ENCODE peak calls at places on chromosome 20, in nine cellular contexts. T is WERI-Rb-1; U is tibial nerve; X is cardiac muscle cell; O is CD8-positive, alpha-beta T cell; Z is psoas muscle; K is stomach; M is coronary artery; W is PC-3. S is an unnamed sample.

GRCh38 chr20:17914957-17915356 is 53.6 kb downstream of the SNX5 start:
- DNase-seq in U (no peak), T (no peak), M (peak; percentile 63), X (no peak), O (no peak), Z (no peak), W (no peak), K (no peak), S (no peak)

GRCh38 chr20:39985276-39985675 is 703.8 kb downstream of the MAFB start:
- DNase-seq in K (no peak), W (no peak), X (no peak), O (no peak), U (no peak), Z (no peak), M (no peak), T (no peak), S (no peak)

GRCh38 chr20:50569864-50570836 is 60.0 kb downstream of the PTPN1 start:
- DNase-seq in W (peak; percentile 40), U (no peak), T (peak; percentile 24), Z (no peak), X (peak; percentile 51), K (no peak), O (no peak), M (peak; percentile 61), S (no peak)

GRCh38 chr20:40583195-40583594 is 105.8 kb downstream of the MAFB start:
- DNase-seq in M (no peak), Z (no peak), W (no peak), O (no peak), T (no peak), X (no peak), K (no peak), U (no peak), S (no peak)

GRCh38 chr20:60105404-60105803 is 147.2 kb downstream of the CDH26 start:
- DNase-seq in W (no peak), K (no peak), O (no peak), T (no peak), Z (no peak), U (no peak), X (no peak), M (no peak), S (no peak)

GRCh38 chr20:41005361-41005729 is 23.3 kb upstream of the TOP1 start:
- DNase-seq in W (peak; percentile 99), M (no peak), T (no peak), X (peak; percentile 99), U (peak; percentile 77), K (peak; percentile 94), O (no peak), Z (peak; percentile 92), S (peak; percentile 96)

GRCh38 chr20:59138114-59138602 is 25.5 kb upstream of the ZNF831 start:
- DNase-seq in O (no peak), Z (no peak), K (no peak), W (no peak), U (no peak), X (no peak), M (no peak), T (no peak), S (no peak)

GRCh38 chr20:40359127-40359892 is 329.7 kb downstream of the MAFB start:
- DNase-seq in T (no peak), U (no peak), X (no peak), M (no peak), Z (no peak), K (no peak), O (no peak), W (no peak), S (no peak)

GRCh38 chr20:18279231-18279630 is 9.1 kb upstream of the ZNF133 start:
- DNase-seq in U (no peak), W (peak; percentile 35), T (no peak), Z (no peak), O (no peak), X (no peak), M (no peak), K (no peak), S (no peak)

GRCh38 chr20:8248051-8248450 is 116.0 kb downstream of the PLCB1 start:
- DNase-seq in T (no peak), K (no peak), M (no peak), X (no peak), O (no peak), Z (no peak), W (no peak), U (no peak), S (no peak)

GRCh38 chr20:59576216-59576953 is 28.0 kb upstream of the PHACTR3 start:
- DNase-seq in U (no peak), O (no peak), Z (no peak), T (no peak), X (no peak), M (no peak), W (no peak), K (no peak), S (no peak)

GRCh38 chr20:25017257-25017803 is 24.8 kb upstream of the APMAP start:
- DNase-seq in K (peak; percentile 98), M (no peak), U (no peak), O (no peak), Z (no peak), W (peak; percentile 82), T (no peak), X (no peak), S (peak; percentile 64)

GRCh38 chr20:3889489-3890409 is 562 bp downstream of the PANK2 start:
- DNase-seq in X (no peak), M (peak; percentile 78), U (peak; percentile 23), W (peak; percentile 27), O (peak; percentile 40), K (peak; percentile 40), Z (peak; percentile 76), T (peak; percentile 59), S (peak; percentile 31)

GRCh38 chr20:3072530-3073250 is 1.3 kb downstream of the OXT start:
- DNase-seq in Z (no peak), W (no peak), O (no peak), K (no peak), U (no peak), X (no peak), M (no peak), T (no peak), S (no peak)

GRCh38 chr20:54017846-54018245 is 52.5 kb downstream of the BCAS1 start:
- DNase-seq in K (no peak), U (no peak), Z (no peak), T (no peak), W (no peak), O (no peak), X (no peak), M (no peak), S (no peak)

GRCh38 chr20:54013397-54013941 is 56.9 kb downstream of the BCAS1 start:
- DNase-seq in K (no peak), U (no peak), W (no peak), T (no peak), X (no peak), M (no peak), Z (no peak), O (no peak), S (no peak)

GRCh38 chr20:54015496-54015895 is 54.9 kb downstream of the BCAS1 start:
- DNase-seq in U (no peak), T (no peak), M (no peak), X (no peak), K (no peak), W (no peak), O (no peak), Z (no peak), S (no peak)

GRCh38 chr20:54011352-54011751 is 59.0 kb downstream of the BCAS1 start:
- DNase-seq in T (no peak), W (no peak), Z (no peak), U (no peak), K (no peak), X (no peak), M (no peak), O (no peak), S (no peak)

GRCh38 chr20:54014301-54014914 is 56.0 kb downstream of the BCAS1 start:
- DNase-seq in X (no peak), W (no peak), T (no peak), U (no peak), O (no peak), K (no peak), M (no peak), Z (no peak), S (no peak)
- H3K27ac ChIP-seq in X (no peak overlapping the region), W (no peak overlapping the region), T (no peak overlapping the region), U (no peak overlapping the region), O (no peak overlapping the region), K (no peak overlapping the region), M (no peak overlapping the region), Z (no peak overlapping the region), S (no peak overlapping the region)

GRCh38 chr20:15643713-15644112 is 929.5 kb downstream of the KIF16B start:
- DNase-seq in W (peak; percentile 51), T (no peak), K (no peak), X (no peak), Z (no peak), O (no peak), U (no peak), M (no peak), S (peak; percentile 18)
- TF ChIP-seq CTCF in W (peak; percentile 80), T (no peak), K (no peak), X (no peak), Z (peak; percentile 13), O (no peak), U (no peak), M (no peak), S (peak; percentile 20)

DNA sequence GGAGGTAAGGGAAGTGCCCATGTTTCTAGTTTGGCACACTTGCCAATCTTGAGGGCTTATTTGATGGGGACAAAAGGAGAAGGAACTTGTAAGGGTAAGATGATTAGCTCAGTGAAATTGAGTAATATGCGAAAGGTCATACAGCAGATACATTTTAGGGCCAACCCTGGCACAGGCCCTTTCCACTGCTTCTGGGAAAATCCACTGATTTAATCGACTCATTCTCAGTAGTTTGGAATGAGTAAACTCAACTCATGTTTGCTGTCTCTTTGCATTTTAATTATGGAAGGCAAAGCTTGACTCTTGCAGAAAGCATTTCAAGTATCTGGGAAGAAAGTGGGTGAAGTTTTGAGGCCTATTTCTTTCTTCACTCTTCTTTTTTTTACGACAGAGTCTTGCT is 20.0 kb downstream of the PHF20 start:
- DNase-seq in M (no peak), Z (no peak), W (peak; percentile 70), K (no peak), O (no peak), X (peak; percentile 37), U (no peak), T (no peak), S (no peak)
- H3K27ac ChIP-seq in M (peak overlapping the region; percentile 53), Z (peak overlapping the region; percentile 36), W (peak overlapping the region; percentile 46), K (peak overlapping the region; percentile 36), O (no peak overlapping the region), X (no peak overlapping the region), U (peak overlapping the region; percentile 65), T (no peak overlapping the region), S (peak overlapping the region; percentile 29)

GRCh38 chr20:63282946-63283345 is 10.0 kb upstream of the COL20A1 start:
- DNase-seq in K (no peak), X (no peak), O (no peak), T (no peak), M (no peak), W (no peak), U (no peak), Z (no peak), S (no peak)

GRCh38 chr20:63280371-63280770 is 7.8 kb downstream of the ARFGAP1 start:
- DNase-seq in M (no peak), Z (no peak), O (no peak), T (no peak), U (no peak), K (no peak), X (no peak), W (no peak), S (no peak)

GRCh38 chr20:63279931-63280330 is 7.3 kb downstream of the ARFGAP1 start:
- DNase-seq in X (no peak), T (no peak), K (no peak), U (no peak), M (no peak), W (no peak), Z (no peak), O (no peak), S (no peak)

GRCh38 chr20:63281741-63282665 is 9.4 kb downstream of the ARFGAP1 start:
- DNase-seq in U (no peak), Z (no peak), M (no peak), X (no peak), W (no peak), K (no peak), T (no peak), O (no peak), S (no peak)

GRCh38 chr20:63280929-63281545 is 8.4 kb downstream of the ARFGAP1 start:
- DNase-seq in X (no peak), Z (no peak), W (peak; percentile 15), U (no peak), T (peak; percentile 44), M (no peak), O (no peak), K (no peak), S (no peak)
- TF ChIP-seq CTCF in X (peak; percentile 22), Z (no peak), W (peak; percentile 57), U (no peak), T (peak; percentile 76), M (no peak), O (no peak), K (no peak), S (peak; percentile 46)